ENCODE peak calls at places on chromosomes 11 and 22, in ten cellular contexts. T is CD8-positive, alpha-beta T cell; H is ovary; O is fibroblast of mammary gland; V is fibroblast of lung; X is mucosa of descending colon; M is stomach; Z is psoas muscle; I is left ventricle myocardium inferior; Y is neural progenitor cell. N is an unnamed sample.

GRCh38 chr11:65036931-65037330 is 4.1 kb upstream of the SAC3D1 start:
- DNase-seq in T (no peak), H (no peak), O (no peak), V (no peak), X (no peak), M (peak), Z (peak), I (peak), Y (no peak), N (no peak)

GRCh38 chr11:67280791-67281551 is 8.1 kb upstream of the ANKRD13D start:
- DNase-seq in T (no peak), H (peak), O (no peak), V (no peak), X (peak), M (no peak), Z (peak), I (peak), Y (no peak), N (no peak)

GRCh38 chr22:35572552-35572951 is 31.9 kb downstream of the RASD2 start:
- DNase-seq in T (no peak), H (no peak), O (no peak), V (no peak), X (no peak), M (no peak), Z (no peak), I (no peak), Y (no peak), N (no peak)

GRCh38 chr11:103257360-103257759 is 148.1 kb downstream of the DYNC2H1 start:
- DNase-seq in T (no peak), H (no peak), O (peak), V (peak), X (no peak), M (no peak), Z (no peak), I (no peak), Y (peak), N (peak)

GRCh38 chr11:66286699-66287098 is 2.2 kb downstream of the YIF1A start:
- DNase-seq in T (no peak), H (peak), O (no peak), V (no peak), X (no peak), M (no peak), Z (no peak), I (no peak), Y (no peak), N (no peak)

GRCh38 chr11:8055111-8055835 is 25.7 kb upstream of the TUB start:
- DNase-seq in T (no peak), H (no peak), O (peak), V (no peak), X (no peak), M (peak), Z (no peak), I (no peak), Y (peak), N (peak)

GRCh38 chr11:9092846-9093778 is 1.7 kb upstream of the SCUBE2 start:
- DNase-seq in T (no peak), H (no peak), O (peak), V (no peak), X (no peak), M (no peak), Z (no peak), I (no peak), Y (no peak), N (peak)

GRCh38 chr11:134652586-134653255 is 240.7 kb upstream of the B3GAT1 start:
- DNase-seq in T (no peak), H (no peak), O (no peak), V (no peak), X (no peak), M (peak), Z (no peak), I (no peak), Y (no peak), N (no peak)

GRCh38 chr22:37563153-37564081 is 3.1 kb downstream of the CDC42EP1 start:
- DNase-seq in T (no peak), H (peak), O (peak), V (peak), X (peak), M (peak), Z (peak), I (peak), Y (no peak), N (peak)

GRCh38 chr11:64037027-64037633 is 1.4 kb downstream of the FLRT1 start:
- DNase-seq in T (no peak), H (no peak), O (no peak), V (no peak), X (no peak), M (no peak), Z (no peak), I (no peak), Y (peak), N (no peak)

GRCh38 chr22:17918840-17919239 is 105.5 kb downstream of the MICAL3 start:
- DNase-seq in T (no peak), H (no peak), O (no peak), V (peak), X (no peak), M (no peak), Z (no peak), I (no peak), Y (no peak), N (no peak)

GRCh38 chr22:47157093-47157420 is 394.6 kb downstream of the TBC1D22A start:
- DNase-seq in T (no peak), H (no peak), O (no peak), V (no peak), X (no peak), M (no peak), Z (no peak), I (no peak), Y (no peak), N (no peak)

GRCh38 chr11:102269927-102270326 is 47.4 kb upstream of the BIRC3 start:
- DNase-seq in T (no peak), H (no peak), O (peak), V (peak), X (peak), M (no peak), Z (no peak), I (no peak), Y (no peak), N (peak)

GRCh38 chr11:131077340-131077739 is 161.1 kb upstream of the SNX19 start:
- DNase-seq in T (no peak), H (no peak), O (peak), V (peak), X (no peak), M (no peak), Z (no peak), I (no peak), Y (no peak), N (no peak)

GRCh38 chr22:36457688-36458450 is 23.6 kb downstream of the TXN2 start:
- DNase-seq in T (no peak), H (peak), O (peak), V (peak), X (peak), M (no peak), Z (peak), I (peak), Y (no peak), N (peak)

GRCh38 chr11:64851831-64852337 is 7.4 kb upstream of the CDC42BPG start:
- DNase-seq in T (peak), H (no peak), O (no peak), V (no peak), X (peak), M (no peak), Z (no peak), I (no peak), Y (no peak), N (no peak)

GRCh38 chr11:111378185-111378772 is 796 bp downstream of the POU2AF1 start:
- DNase-seq in T (no peak), H (no peak), O (no peak), V (no peak), X (no peak), M (no peak), Z (no peak), I (no peak), Y (no peak), N (no peak)

GRCh38 chr11:57155838-57156583 is 25.7 kb upstream of the LRRC55 start:
- DNase-seq in T (no peak), H (no peak), O (no peak), V (no peak), X (no peak), M (no peak), Z (no peak), I (no peak), Y (peak), N (no peak)

GRCh38 chr11:65847746-65848145 is 10.2 kb downstream of the CFL1 start:
- DNase-seq in T (no peak), H (no peak), O (no peak), V (no peak), X (no peak), M (no peak), Z (no peak), I (no peak), Y (no peak), N (no peak)

GRCh38 chr11:82765466-82766034 is 31.9 kb upstream of the FAM181B start:
- DNase-seq in T (no peak), H (no peak), O (no peak), V (no peak), X (peak), M (no peak), Z (no peak), I (no peak), Y (no peak), N (no peak)

GRCh38 chr22:11627798-11628650 is 3900.0 kb upstream of the OR11H1 start:
- DNase-seq in T (no peak), H (no peak), O (no peak), V (no peak), X (peak), M (no peak), Z (peak), I (no peak), Y (no peak), N (no peak)

GRCh38 chr11:124977006-124977405 is 23.0 kb downstream of the CCDC15 start:
- DNase-seq in T (no peak), H (no peak), O (peak), V (no peak), X (no peak), M (no peak), Z (no peak), I (no peak), Y (no peak), N (peak)

GRCh38 chr22:21642584-21643448 is 714 bp downstream of the SDF2L1 start:
- DNase-seq in T (peak), H (no peak), O (peak), V (peak), X (peak), M (peak), Z (peak), I (no peak), Y (peak), N (peak)

GRCh38 chr11:68367252-68367651 is 54.9 kb downstream of the LRP5 start:
- DNase-seq in T (no peak), H (no peak), O (no peak), V (no peak), X (no peak), M (no peak), Z (no peak), I (no peak), Y (no peak), N (no peak)

GRCh38 chr22:39151329-39151975 is 1.0 kb downstream of the CBX7 start:
- DNase-seq in T (no peak), H (peak), O (no peak), V (no peak), X (peak), M (no peak), Z (peak), I (no peak), Y (no peak), N (no peak)

GRCh38 chr22:39149915-39150847 is 2.3 kb downstream of the CBX7 start:
- DNase-seq in T (no peak), H (peak), O (no peak), V (no peak), X (peak), M (no peak), Z (peak), I (no peak), Y (peak), N (no peak)

GRCh38 chr22:39152511-39153219 is at the start of gene CBX7:
- DNase-seq in T (peak), H (peak), O (peak), V (peak), X (peak), M (peak), Z (peak), I (peak), Y (peak), N (peak)

GRCh38 chr22:39152024-39152510 is 413 bp downstream of the CBX7 start:
- DNase-seq in T (no peak), H (no peak), O (no peak), V (no peak), X (no peak), M (no peak), Z (peak), I (no peak), Y (no peak), N (no peak)

GRCh38 chr22:39150848-39151215 is 1.6 kb downstream of the CBX7 start:
- DNase-seq in T (no peak), H (no peak), O (no peak), V (no peak), X (peak), M (no peak), Z (no peak), I (no peak), Y (no peak), N (no peak)
- TF ChIP-seq CTCF in T (no peak), H (no peak), O (no peak), V (no peak), X (no peak), M (no peak), Z (no peak), I (no peak), Y (no peak), N (no peak)

DNA sequence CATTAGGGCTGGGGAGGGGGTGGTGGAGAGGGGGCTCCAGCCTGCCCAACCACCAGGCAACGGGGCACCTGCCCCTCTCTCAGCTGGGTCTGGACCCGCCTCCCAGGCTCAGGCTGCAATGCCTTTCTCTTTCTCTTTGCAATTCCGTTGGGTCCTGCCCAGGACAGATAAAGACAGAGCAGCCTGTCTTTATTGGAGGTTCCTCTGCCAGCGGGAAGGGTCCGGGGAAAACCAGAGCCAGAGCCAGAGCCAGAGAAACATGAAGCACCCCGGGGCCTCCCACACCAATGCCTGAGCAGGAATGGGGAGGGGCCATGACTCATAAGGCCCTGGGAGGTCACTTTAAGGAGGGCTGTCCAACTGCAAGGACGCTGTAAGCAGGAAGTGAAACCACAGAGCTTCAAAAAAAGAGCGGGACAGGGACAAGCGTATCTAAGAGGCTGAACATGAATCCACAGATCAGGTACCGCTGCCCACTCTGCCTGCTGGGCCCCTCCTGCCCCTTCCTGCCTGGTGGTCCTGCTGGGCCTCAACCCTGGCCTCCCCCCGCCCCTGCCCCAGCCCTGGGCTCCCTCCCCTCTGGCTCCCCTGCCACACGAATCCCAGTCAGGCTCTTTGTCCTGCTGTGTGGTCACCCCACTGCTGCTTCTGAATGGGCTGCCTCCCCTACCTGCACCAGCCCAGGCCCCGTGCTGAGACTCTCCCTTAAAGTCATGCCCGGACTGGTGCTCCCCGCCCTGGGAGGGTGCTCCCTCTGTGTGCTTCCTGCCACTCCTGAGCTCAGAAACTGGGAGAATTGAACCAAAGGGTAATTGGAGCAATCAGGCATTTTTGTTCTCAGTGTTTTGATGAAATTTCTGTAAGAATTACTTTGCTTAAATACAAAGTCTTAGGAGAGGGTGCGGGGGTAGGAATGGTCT is at the start of gene APOBEC3B:
- DNase-seq in T (peak), H (peak), O (peak), V (peak), X (peak), M (peak), Z (peak), I (peak), Y (peak), N (no peak)
- H3K4me3 ChIP-seq in T (peak), H (peak), O (peak), V (peak), X (no peak), M (peak), Z (peak), I (peak), Y (no peak), N (no peak)

GRCh38 chr22:19958083-19959042 is 16.7 kb upstream of the TXNRD2 start:
- DNase-seq in T (no peak), H (no peak), O (peak), V (peak), X (peak), M (no peak), Z (peak), I (peak), Y (no peak), N (peak)
- TF ChIP-seq CTCF in T (no peak), H (no peak), O (no peak), V (no peak), X (no peak), M (no peak), Z (no peak), I (no peak), Y (no peak), N (no peak)

GRCh38 chr11:69637601-69637955 is 3.4 kb upstream of the CCND1 start:
- DNase-seq in T (no peak), H (no peak), O (no peak), V (no peak), X (no peak), M (no peak), Z (no peak), I (no peak), Y (peak), N (no peak)
- H3K4me3 ChIP-seq in T (no peak), H (no peak), O (peak), V (no peak), X (no peak), M (peak), Z (peak), I (peak), Y (peak), N (peak)

GRCh38 chr11:61578819-61579218 is 2.1 kb downstream of the SYT7 start:
- DNase-seq in T (no peak), H (no peak), O (no peak), V (no peak), X (no peak), M (no peak), Z (no peak), I (no peak), Y (no peak), N (no peak)

GRCh38 chr11:61581030-61581928 is at the start of gene SYT7:
- DNase-seq in T (peak), H (peak), O (peak), V (peak), X (peak), M (peak), Z (peak), I (peak), Y (peak), N (peak)

GRCh38 chr11:61581931-61582330 is 1.1 kb upstream of the SYT7 start:
- DNase-seq in T (no peak), H (no peak), O (no peak), V (no peak), X (no peak), M (no peak), Z (no peak), I (no peak), Y (no peak), N (no peak)

GRCh38 chr11:61579398-61580291 is 1.2 kb downstream of the SYT7 start:
- DNase-seq in T (no peak), H (no peak), O (no peak), V (no peak), X (no peak), M (no peak), Z (no peak), I (no peak), Y (peak), N (no peak)

GRCh38 chr11:61580292-61580888 is 486 bp downstream of the SYT7 start:
- DNase-seq in T (no peak), H (peak), O (no peak), V (no peak), X (peak), M (no peak), Z (no peak), I (no peak), Y (peak), N (no peak)
- TF ChIP-seq CTCF in T (no peak), H (no peak), O (no peak), V (no peak), X (no peak), M (no peak), Z (no peak), I (peak), Y (peak), N (no peak)

DNA sequence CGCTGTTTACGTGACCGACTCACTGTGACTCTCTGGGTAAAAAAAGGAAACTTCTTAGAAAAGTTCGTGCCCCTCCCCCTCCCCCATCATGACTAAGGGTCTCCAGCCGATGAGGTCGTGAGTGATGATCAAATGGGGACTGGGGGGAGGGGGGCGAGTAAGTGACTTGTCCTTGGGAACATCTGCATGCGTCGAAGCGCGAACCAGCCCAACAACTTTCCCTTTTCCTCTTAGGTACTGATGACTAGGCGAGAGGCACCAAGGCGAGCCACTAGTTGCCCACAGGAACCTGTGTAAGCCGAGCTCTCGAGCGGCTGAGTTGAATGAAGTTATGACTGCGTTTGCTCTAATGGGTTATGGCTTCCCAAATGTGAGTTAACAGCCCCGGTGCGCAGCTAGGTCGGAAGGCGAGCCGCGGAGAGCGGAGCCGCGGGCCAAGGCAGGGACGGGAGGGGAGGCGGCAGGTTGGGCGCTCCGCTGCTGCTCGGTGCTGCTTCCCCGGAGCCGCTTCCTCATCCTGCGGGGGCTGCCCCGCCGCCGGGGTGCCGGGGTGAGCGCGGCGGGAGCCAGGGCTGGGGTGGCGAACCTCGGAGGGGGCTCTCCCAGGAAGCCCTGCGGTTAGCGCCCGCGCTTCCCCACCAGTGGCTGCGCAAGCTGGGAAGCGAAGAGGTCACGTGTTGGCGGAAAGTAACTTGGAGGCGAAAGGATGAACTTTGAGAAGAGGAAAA is 22.0 kb upstream of the BDNF start:
- DNase-seq in T (no peak), H (no peak), O (peak), V (peak), X (peak), M (no peak), Z (no peak), I (no peak), Y (peak), N (peak)
- H3K4me3 ChIP-seq in T (no peak), H (peak), O (peak), V (peak), X (no peak), M (peak), Z (peak), I (peak), Y (peak), N (peak)

GRCh38 chr22:19350947-19351346 is 59.4 kb upstream of the CLTCL1 start:
- DNase-seq in T (no peak), H (no peak), O (no peak), V (no peak), X (no peak), M (no peak), Z (no peak), I (no peak), Y (no peak), N (no peak)
- TF ChIP-seq CTCF in T (no peak), H (no peak), O (no peak), V (no peak), X (no peak), M (no peak), Z (no peak), I (no peak), Y (no peak), N (no peak)

GRCh38 chr11:71404209-71404608 is 44.0 kb downstream of the DHCR7 start:
- DNase-seq in T (no peak), H (no peak), O (no peak), V (no peak), X (no peak), M (no peak), Z (no peak), I (no peak), Y (no peak), N (no peak)

GRCh38 chr11:71408826-71409225 is 39.4 kb downstream of the DHCR7 start:
- DNase-seq in T (no peak), H (no peak), O (no peak), V (no peak), X (no peak), M (no peak), Z (no peak), I (no peak), Y (no peak), N (no peak)

GRCh38 chr11:71410363-71410966 is 37.7 kb downstream of the DHCR7 start:
- DNase-seq in T (no peak), H (no peak), O (no peak), V (no peak), X (no peak), M (no peak), Z (no peak), I (no peak), Y (no peak), N (no peak)

GRCh38 chr11:71407356-71407755 is 40.8 kb downstream of the DHCR7 start:
- DNase-seq in T (no peak), H (no peak), O (no peak), V (no peak), X (no peak), M (no peak), Z (no peak), I (no peak), Y (no peak), N (no peak)

DNA sequence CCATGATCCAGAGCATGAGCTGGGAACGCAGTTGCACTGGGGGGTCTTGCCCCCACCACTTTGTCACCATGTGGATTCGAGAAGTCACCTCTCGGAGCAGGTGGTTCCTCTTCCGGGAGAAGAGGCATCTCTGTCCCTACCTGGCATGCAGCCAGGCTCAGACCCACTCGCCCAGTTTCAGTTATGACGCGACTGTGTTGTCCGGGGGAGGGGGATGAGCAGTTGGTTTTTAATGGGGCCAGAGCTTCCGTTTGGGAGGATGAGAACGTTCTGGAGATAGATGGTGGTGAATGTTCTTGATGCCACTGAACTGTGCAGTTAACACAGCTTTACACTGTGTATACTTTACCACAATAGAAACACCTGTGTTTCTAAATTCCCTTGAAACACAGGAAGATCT is 41.5 kb downstream of the DHCR7 start:
- DNase-seq in T (no peak), H (no peak), O (no peak), V (no peak), X (no peak), M (no peak), Z (no peak), I (no peak), Y (no peak), N (no peak)
- H3K4me3 ChIP-seq in T (no peak), H (no peak), O (no peak), V (no peak), X (no peak), M (no peak), Z (no peak), I (no peak), Y (no peak), N (no peak)